ENCODE peak calls at places on chromosomes 7 and 10, in six cellular contexts. K, N, D, F, Y and R are unnamed samples.

GRCh38 chr7:82548141-82548688 is 104.6 kb upstream of the CACNA2D1 start:
- DNase-seq in Y (no peak), D (no peak), F (no peak), N (no peak), K (peak), R (no peak)

GRCh38 chr10:93991596-93992284 is 2.0 kb upstream of the PLCE1 start:
- DNase-seq in K (no peak), F (peak), Y (no peak), N (peak), D (no peak), R (peak)

GRCh38 chr7:76314042-76314721 is 11.7 kb downstream of the HSPB1 start:
- DNase-seq in N (peak), K (peak), F (peak), D (peak), Y (peak), R (peak)

GRCh38 chr10:66049335-66049734 is 876.5 kb upstream of the LRRTM3 start:
- DNase-seq in F (no peak), N (no peak), D (no peak), Y (no peak), K (no peak), R (no peak)

GRCh38 chr10:90732581-90732980 is 125.3 kb downstream of the HTR7 start:
- DNase-seq in N (no peak), D (no peak), K (no peak), F (no peak), Y (no peak), R (no peak)

GRCh38 chr7:32661929-32662328 is 166.6 kb downstream of the AVL9 start:
- DNase-seq in Y (no peak), D (no peak), K (no peak), N (no peak), F (no peak), R (no peak)

GRCh38 chr7:103636153-103636552 is 190.1 kb upstream of the SLC26A5 start:
- DNase-seq in F (peak), K (no peak), Y (no peak), D (no peak), N (peak), R (no peak)

GRCh38 chr10:73358331-73359279 is at the start of gene CFAP70:
- DNase-seq in N (peak), F (peak), D (peak), K (peak), Y (peak), R (peak)

GRCh38 chr10:23818484-23818883 is 379.6 kb downstream of the OTUD1 start:
- DNase-seq in F (no peak), K (no peak), N (no peak), Y (no peak), D (no peak), R (no peak)

GRCh38 chr7:106717254-106717996 is 56.5 kb upstream of the CCDC71L start:
- DNase-seq in D (no peak), K (no peak), F (no peak), N (no peak), Y (no peak), R (no peak)

GRCh38 chr7:151408839-151409554 is 841 bp downstream of the WDR86 start:
- DNase-seq in N (peak), F (peak), K (no peak), Y (no peak), D (peak), R (peak)

GRCh38 chr10:74662635-74663034 is 163.8 kb upstream of the KAT6B start:
- DNase-seq in F (no peak), N (no peak), D (no peak), K (no peak), Y (no peak), R (no peak)

GRCh38 chr7:34155225-34155908 is 250.0 kb downstream of the BMPER start:
- DNase-seq in Y (no peak), N (no peak), K (no peak), D (no peak), F (no peak), R (peak)

GRCh38 chr7:96219382-96220130 is 102.3 kb downstream of the SLC25A13 start:
- DNase-seq in D (no peak), Y (no peak), N (no peak), F (no peak), K (no peak), R (peak)

GRCh38 chr10:116300477-116301034 is 23.7 kb upstream of the CCDC172 start:
- DNase-seq in Y (no peak), N (no peak), F (no peak), K (no peak), D (no peak), R (no peak)

GRCh38 chr10:87752571-87752970 is 65.5 kb downstream of the ATAD1 start:
- DNase-seq in N (no peak), D (no peak), Y (no peak), K (no peak), F (no peak), R (no peak)

GRCh38 chr10:103554488-103555320 is 61.2 kb downstream of the NEURL1 start:
- DNase-seq in D (no peak), K (peak), F (no peak), Y (peak), N (peak), R (peak)

GRCh38 chr7:33649476-33650441 is 255.6 kb upstream of the BMPER start:
- DNase-seq in D (no peak), F (no peak), K (no peak), Y (no peak), N (no peak), R (no peak)

GRCh38 chr7:47393406-47393805 is 188.5 kb downstream of the TNS3 start:
- DNase-seq in K (no peak), Y (no peak), N (no peak), F (no peak), D (no peak), R (no peak)